ENCODE peak calls at places on chromosomes 11 and 22, in seven cellular contexts. C is NCI-H1930; K is NCI-H2107; Q is AG08396; V is progenitor cell of endocrine pancreas; U is skeletal muscle cell; L is activated T-cell treated with anti-CD3 and anti-CD28 coated beads, Interleukin-2, amount 50 U/mL, for 72 hours. A is an unnamed sample.

GRCh38 chr11:114977596-114977995 is 299.3 kb downstream of the NXPE2 start:
- DNase-seq in C (no peak), K (no peak), Q (no peak), V (no peak), U (no peak), L (no peak), A (no peak)

GRCh38 chr22:25656724-25657123 is 85.3 kb upstream of the MYO18B start:
- DNase-seq in C (no peak), K (no peak), Q (no peak), V (no peak), U (no peak), L (no peak), A (no peak)

GRCh38 chr11:230431-230830 is 5.7 kb downstream of the SIRT3 start:
- DNase-seq in C (no peak), K (no peak), Q (no peak), V (no peak), U (no peak), L (no peak), A (no peak)

GRCh38 chr22:46425011-46425410 is 89.5 kb downstream of the TRMU start:
- DNase-seq in C (no peak), K (no peak), Q (peak; percentile 71), V (no peak), U (no peak), L (no peak), A (no peak)

GRCh38 chr11:120108154-120108784 is 29.6 kb downstream of the TRIM29 start:
- DNase-seq in C (peak; percentile 15), K (peak; percentile 64), Q (peak; percentile 91), V (peak; percentile 74), U (peak; percentile 8), L (peak; percentile 72), A (peak; percentile 58)

GRCh38 chr11:73538381-73538872 is 59.5 kb downstream of the FAM168A start:
- DNase-seq in C (no peak), K (no peak), Q (no peak), V (no peak), U (no peak), L (peak; percentile 13), A (no peak)

GRCh38 chr22:32917577-32918375 is 116.3 kb downstream of the TIMP3 start:
- DNase-seq in C (no peak), K (no peak), Q (no peak), V (no peak), U (no peak), L (no peak), A (no peak)

GRCh38 chr22:26568207-26568706 is 21.7 kb downstream of the TPST2 start:
- DNase-seq in C (peak; percentile 19), K (no peak), Q (no peak), V (no peak), U (no peak), L (no peak), A (no peak)

GRCh38 chr11:123797065-123797940 is 8.8 kb downstream of the OR6M1 start:
- DNase-seq in C (no peak), K (no peak), Q (no peak), V (no peak), U (no peak), L (no peak), A (no peak)

GRCh38 chr11:122681070-122681469 is 25.5 kb downstream of the UBASH3B start:
- DNase-seq in C (no peak), K (no peak), Q (no peak), V (no peak), U (no peak), L (no peak), A (no peak)

GRCh38 chr11:117789241-117789640 is 7.8 kb downstream of the DSCAML1 start:
- DNase-seq in C (no peak), K (no peak), Q (no peak), V (no peak), U (no peak), L (no peak), A (no peak)

GRCh38 chr22:26330971-26331625 is 98.0 kb upstream of the ASPHD2 start:
- DNase-seq in C (peak; percentile 65), K (peak; percentile 60), Q (peak; percentile 71), V (peak; percentile 64), U (peak; percentile 5), L (peak; percentile 63), A (peak; percentile 46)

GRCh38 chr11:7449196-7449840 is 36.0 kb upstream of the OLFML1 start:
- DNase-seq in C (no peak), K (no peak), Q (no peak), V (no peak), U (no peak), L (no peak), A (no peak)

GRCh38 chr11:42521994-42522393 is 789.8 kb upstream of the API5 start:
- DNase-seq in C (no peak), K (no peak), Q (no peak), V (no peak), U (peak; percentile 70), L (no peak), A (no peak)

GRCh38 chr11:112958670-112959069 is 2.5 kb upstream of the NCAM1 start:
- DNase-seq in C (no peak), K (no peak), Q (peak; percentile 11), V (no peak), U (no peak), L (no peak), A (no peak)

GRCh38 chr22:19884954-19885751 is 30.5 kb upstream of the GNB1L start:
- DNase-seq in C (no peak), K (no peak), Q (no peak), V (no peak), U (no peak), L (no peak), A (no peak)

GRCh38 chr11:64290894-64291745 is at the start of gene KCNK4:
- DNase-seq in C (no peak), K (no peak), Q (no peak), V (no peak), U (no peak), L (no peak), A (no peak)

GRCh38 chr11:130247289-130247688 is 67.4 kb downstream of the ZBTB44 start:
- DNase-seq in C (no peak), K (no peak), Q (no peak), V (no peak), U (no peak), L (no peak), A (no peak)

GRCh38 chr11:7621090-7621489 is 52.2 kb downstream of the CYB5R2 start:
- DNase-seq in C (no peak), K (no peak), Q (no peak), V (no peak), U (no peak), L (no peak), A (no peak)

GRCh38 chr11:18727499-18728236 is 1.7 kb upstream of the IGSF22 start:
- DNase-seq in C (peak; percentile 23), K (no peak), Q (peak; percentile 73), V (peak; percentile 34), U (no peak), L (peak; percentile 48), A (peak; percentile 39)

GRCh38 chr22:44314425-44315067 is 1.8 kb upstream of the SHISAL1 start:
- DNase-seq in C (no peak), K (no peak), Q (no peak), V (no peak), U (no peak), L (no peak), A (no peak)

GRCh38 chr11:69166186-69167115 is 10.7 kb downstream of the SMIM38 start:
- DNase-seq in C (no peak), K (no peak), Q (peak; percentile 89), V (no peak), U (peak; percentile 52), L (peak; percentile 49), A (peak; percentile 73)

GRCh38 chr22:40560551-40560950 is 76.0 kb downstream of the MRTFA start:
- DNase-seq in C (no peak), K (no peak), Q (no peak), V (no peak), U (peak; percentile 16), L (no peak), A (no peak)

GRCh38 chr11:100671471-100671870 is 15.6 kb upstream of the ARHGAP42 start:
- DNase-seq in C (no peak), K (no peak), Q (no peak), V (no peak), U (no peak), L (no peak), A (no peak)

GRCh38 chr11:69110451-69110850 is 45.3 kb upstream of the SMIM38 start:
- DNase-seq in C (no peak), K (no peak), Q (no peak), V (no peak), U (no peak), L (no peak), A (no peak)

GRCh38 chr11:121717296-121717695 is 264.5 kb upstream of the SORL1-AS1 start:
- DNase-seq in C (no peak), K (no peak), Q (no peak), V (no peak), U (no peak), L (no peak), A (no peak)

GRCh38 chr11:104588975-104589374 is 309.3 kb downstream of the CASP12 start:
- DNase-seq in C (no peak), K (no peak), Q (no peak), V (no peak), U (no peak), L (no peak), A (no peak)

GRCh38 chr22:33864723-33865130 is 55.5 kb downstream of the LARGE1 start:
- DNase-seq in C (no peak), K (no peak), Q (no peak), V (no peak), U (no peak), L (no peak), A (no peak)

GRCh38 chr11:123478352-123478986 is 48.4 kb downstream of the GRAMD1B start:
- DNase-seq in C (peak; percentile 69), K (peak; percentile 28), Q (peak; percentile 80), V (no peak), U (peak; percentile 53), L (peak; percentile 34), A (no peak)

GRCh38 chr11:31939004-31939403 is 127.9 kb upstream of the PAX6 start:
- DNase-seq in C (no peak), K (no peak), Q (no peak), V (no peak), U (no peak), L (no peak), A (no peak)

GRCh38 chr11:57647368-57647767 is 2.3 kb downstream of the YPEL4 start:
- DNase-seq in C (no peak), K (no peak), Q (no peak), V (no peak), U (no peak), L (no peak), A (no peak)

GRCh38 chr11:85967457-85967856 is 101.4 kb downstream of the PICALM start:
- DNase-seq in C (no peak), K (no peak), Q (no peak), V (no peak), U (no peak), L (no peak), A (no peak)

GRCh38 chr11:117837791-117838190 is 13.2 kb upstream of the FXYD2 start:
- DNase-seq in C (no peak), K (no peak), Q (no peak), V (no peak), U (no peak), L (no peak), A (no peak)

GRCh38 chr22:29457730-29458129 is 19.3 kb downstream of the RFPL1 start:
- DNase-seq in C (peak; percentile 25), K (no peak), Q (peak; percentile 74), V (no peak), U (no peak), L (no peak), A (peak; percentile 24)

GRCh38 chr11:72970557-72971118 is 156.4 kb downstream of the ATG16L2 start:
- DNase-seq in C (no peak), K (no peak), Q (no peak), V (no peak), U (no peak), L (peak; percentile 8), A (peak; percentile 31)

GRCh38 chr22:46133588-46133855 is 16.8 kb upstream of the PPARA start:
- DNase-seq in C (no peak), K (no peak), Q (no peak), V (no peak), U (no peak), L (no peak), A (no peak)

GRCh38 chr11:14518820-14519219 is 1.4 kb downstream of the PSMA1 start:
- DNase-seq in C (no peak), K (no peak), Q (no peak), V (no peak), U (no peak), L (no peak), A (no peak)

GRCh38 chr11:1345752-1346513 is 36.5 kb upstream of the TOLLIP start:
- DNase-seq in C (no peak), K (no peak), Q (no peak), V (no peak), U (no peak), L (peak; percentile 25), A (no peak)